ENCODE peak calls at places on chromosome 11, in four cellular contexts. J is HCT116, A is H1, X is K562. B is an unnamed sample.

GRCh38 chr11:14413307-14414072 is 54.5 kb upstream of the RRAS2 start:
- DNase-seq in J (no peak), A (peak), X (peak), B (no peak)

GRCh38 chr11:6607190-6607635 is 3.6 kb downstream of the ILK start:
- DNase-seq in J (no peak), A (no peak), X (no peak), B (no peak)

GRCh38 chr11:110311783-110312578 is 15.6 kb upstream of the RDX start:
- DNase-seq in J (no peak), A (no peak), X (peak), B (no peak)

GRCh38 chr11:6646040-6646439 is 9.6 kb downstream of the DCHS1 start:
- DNase-seq in J (no peak), A (no peak), X (peak), B (no peak)

GRCh38 chr11:1194977-1195689 is 27.7 kb upstream of the MUC5B start:
- DNase-seq in J (no peak), A (no peak), X (no peak), B (no peak)

GRCh38 chr11:128772814-128773213 is 78.9 kb downstream of the FLI1 start:
- DNase-seq in J (no peak), A (no peak), X (no peak), B (peak)

GRCh38 chr11:118398797-118399564 is 2.4 kb upstream of the ATP5MG start:
- DNase-seq in J (no peak), A (no peak), X (no peak), B (no peak)

GRCh38 chr11:70531281-70532065 is 133.1 kb downstream of the CTTN start:
- DNase-seq in J (no peak), A (no peak), X (no peak), B (no peak)

GRCh38 chr11:70398834-70399680 is 728 bp downstream of the CTTN start:
- DNase-seq in J (no peak), A (no peak), X (peak), B (no peak)

GRCh38 chr11:103370076-103370475 is 260.9 kb downstream of the DYNC2H1 start:
- DNase-seq in J (no peak), A (no peak), X (no peak), B (no peak)

GRCh38 chr11:61507012-61507768 is 1.4 kb upstream of the LRRC10B start:
- DNase-seq in J (no peak), A (no peak), X (no peak), B (no peak)

GRCh38 chr11:30018443-30018842 is 1.6 kb upstream of the KCNA4 start:
- DNase-seq in J (no peak), A (no peak), X (no peak), B (no peak)

GRCh38 chr11:66956689-66957290 is 1.4 kb downstream of the PC start:
- DNase-seq in J (no peak), A (no peak), X (peak), B (peak)

GRCh38 chr11:124841765-124842700 is 23.2 kb upstream of the ROBO3 start:
- DNase-seq in J (no peak), A (no peak), X (no peak), B (no peak)

GRCh38 chr11:35141034-35141433 is 2.1 kb downstream of the CD44 start:
- DNase-seq in J (no peak), A (no peak), X (no peak), B (no peak)

GRCh38 chr11:112440518-112440917 is 179.9 kb upstream of the PLET1 start:
- DNase-seq in J (peak), A (no peak), X (peak), B (no peak)

GRCh38 chr11:15471028-15471708 is 356.4 kb downstream of the INSC start:
- DNase-seq in J (no peak), A (no peak), X (no peak), B (no peak)

GRCh38 chr11:77175021-77175842 is 47.2 kb downstream of the MYO7A start:
- DNase-seq in J (no peak), A (no peak), X (no peak), B (no peak)

GRCh38 chr11:77172666-77172982 is 44.6 kb downstream of the MYO7A start:
- DNase-seq in J (no peak), A (no peak), X (peak), B (no peak)

GRCh38 chr11:77175869-77176539 is 48.0 kb downstream of the MYO7A start:
- DNase-seq in J (no peak), A (peak), X (no peak), B (no peak)

GRCh38 chr11:77173494-77173893 is 45.4 kb downstream of the MYO7A start:
- DNase-seq in J (no peak), A (no peak), X (no peak), B (no peak)

GRCh38 chr11:77174559-77174958 is 46.5 kb downstream of the MYO7A start:
- DNase-seq in J (no peak), A (no peak), X (no peak), B (no peak)
- TF ChIP-seq JUND in J (no peak), A (no peak), X (no peak), B (no peak)

DNA sequence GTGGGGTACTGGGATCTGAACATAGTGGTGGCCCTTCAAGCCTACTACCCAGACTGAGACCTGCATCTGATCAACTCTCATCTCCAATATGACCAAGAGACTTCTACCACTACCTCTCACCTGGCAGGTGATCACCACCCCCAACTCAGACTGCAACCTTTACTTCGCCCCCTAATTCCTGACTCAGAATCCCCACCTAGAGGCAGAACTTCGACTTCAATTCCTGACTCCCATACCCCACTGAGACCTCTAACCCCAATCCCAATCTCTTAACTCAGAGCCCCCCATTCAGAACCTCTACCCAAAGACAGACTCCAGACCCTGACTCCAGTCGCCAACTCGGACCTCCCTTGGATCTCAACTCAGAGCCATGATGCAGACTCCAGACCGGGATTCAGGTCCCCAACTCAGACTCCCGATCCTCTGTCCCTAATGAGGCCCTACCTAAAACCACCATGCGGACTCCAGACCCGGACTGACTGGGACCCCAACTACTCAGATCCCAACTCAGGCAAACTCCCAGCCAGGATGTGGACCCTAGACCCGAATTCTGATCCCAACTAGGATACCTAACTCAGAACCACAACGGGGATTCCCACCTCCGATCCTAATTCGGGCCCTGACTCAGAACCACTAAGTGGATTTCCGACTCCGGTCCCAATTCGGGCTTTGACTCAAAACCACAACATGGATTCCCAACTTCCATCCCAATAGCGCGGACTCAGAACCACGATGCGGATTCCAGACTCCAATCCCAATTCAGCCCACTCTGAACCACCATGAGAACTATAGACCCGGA is 1.2 kb downstream of the KCNQ1OT1 start:
- DNase-seq in J (no peak), A (no peak), X (no peak), B (no peak)
- TF ChIP-seq JUND in J (no peak), A (no peak), X (no peak), B (no peak)

DNA sequence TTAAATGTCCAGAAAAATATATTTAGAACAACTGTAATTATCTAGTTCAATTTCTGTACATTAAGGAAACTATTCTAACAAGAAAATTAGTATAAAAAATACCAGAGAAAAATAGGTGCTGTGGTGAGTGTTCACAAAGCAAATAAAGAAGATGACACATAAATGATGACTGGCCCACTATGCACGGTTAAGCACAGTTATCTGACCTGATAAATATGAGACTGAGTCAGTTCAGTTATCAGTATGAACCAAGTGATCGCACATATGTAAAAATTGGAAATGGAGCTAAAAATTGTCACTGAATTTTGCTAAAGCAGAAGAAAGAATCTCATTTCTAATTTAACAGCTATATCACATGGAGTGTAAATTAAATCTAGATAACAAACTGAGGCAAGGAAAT is 18.8 kb upstream of the MAML2 start:
- DNase-seq in J (no peak), A (no peak), X (peak), B (no peak)
- TF ChIP-seq JUND in J (no peak), A (no peak), X (peak), B (no peak)

DNA sequence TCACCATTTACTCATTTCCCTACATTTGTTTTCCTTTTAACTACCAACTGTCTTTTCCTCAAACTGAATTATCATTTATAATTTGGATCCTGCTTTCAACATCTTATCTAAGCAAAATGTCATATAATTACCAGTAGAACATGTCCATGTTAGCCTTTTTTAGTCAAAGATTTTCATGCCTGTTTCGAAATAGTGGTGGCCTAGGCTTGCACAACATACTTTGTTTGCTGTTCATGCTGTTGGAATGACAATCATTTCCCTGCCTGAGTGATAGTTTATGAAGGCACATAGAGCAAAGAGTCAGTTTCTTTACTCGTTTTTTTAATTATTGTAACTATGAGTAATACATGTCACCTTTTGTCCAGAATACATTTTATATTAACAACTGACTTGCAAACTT is 144.3 kb upstream of the ANO3 start:
- DNase-seq in J (no peak), A (no peak), X (no peak), B (no peak)
- TF ChIP-seq JUND in J (no peak), A (no peak), X (no peak), B (no peak)

DNA sequence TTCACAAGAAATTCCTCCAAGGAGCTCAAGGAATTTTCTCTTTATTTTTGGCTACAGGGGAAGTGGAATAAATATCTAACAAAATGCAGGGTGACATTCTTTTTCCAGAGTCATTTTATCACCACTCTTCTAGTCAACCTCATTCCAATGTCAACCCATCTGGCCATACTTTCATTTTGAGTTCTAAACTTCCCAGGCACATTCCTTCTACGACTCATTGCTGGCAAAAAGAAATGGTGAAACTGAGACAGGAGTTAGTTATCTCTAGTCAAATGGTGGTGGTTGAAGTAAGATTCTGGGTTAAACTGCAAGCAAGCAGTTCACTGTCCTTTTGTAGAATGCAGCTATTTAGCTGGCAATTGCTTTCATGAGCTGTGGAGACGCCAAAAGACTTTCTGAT is 304.7 kb downstream of the CADM1 start:
- DNase-seq in J (no peak), A (no peak), X (no peak), B (no peak)
- TF ChIP-seq JUND in J (no peak), A (no peak), X (no peak), B (no peak)